ENCODE peak calls at places on chromosomes 12 and 14, in eight cellular contexts. W is IMR-90, F is DND-41, C is HCT116, G is K562, J is endodermal cell, V is H1, Y is mammary epithelial cell. R is an unnamed sample.

GRCh38 chr12:69779928-69780327 is 41.3 kb downstream of the RAB3IP start:
- DNase-seq in W (peak; percentile 10), F (no peak), C (peak; percentile 27), G (peak; percentile 42), J (peak; percentile 94), V (peak; percentile 79), Y (peak; percentile 34), R (no peak)

GRCh38 chr12:6056406-6057211 is 67.9 kb downstream of the VWF start:
- DNase-seq in W (no peak), F (peak; percentile 32), C (peak; percentile 21), G (peak; percentile 13), J (peak; percentile 91), V (peak; percentile 63), Y (no peak), R (no peak)

GRCh38 chr12:124388679-124389536 is 94.0 kb downstream of the RFLNA start:
- DNase-seq in W (peak; percentile 85), F (no peak), C (no peak), G (no peak), J (peak; percentile 95), V (peak; percentile 76), Y (peak; percentile 69), R (peak; percentile 96)

GRCh38 chr12:27982380-27982779 is 9.8 kb upstream of the PTHLH start:
- DNase-seq in W (no peak), F (no peak), C (no peak), G (no peak), J (no peak), V (no peak), Y (no peak), R (no peak)

GRCh38 chr14:24095196-24096068 is 1.3 kb downstream of the PCK2 start:
- DNase-seq in W (peak; percentile 44), F (peak; percentile 63), C (no peak), G (peak; percentile 79), J (peak; percentile 90), V (peak; percentile 71), Y (peak; percentile 23), R (peak; percentile 82)

GRCh38 chr14:73771848-73772705 is 57.9 kb upstream of the PNMA1 start:
- DNase-seq in W (peak; percentile 86), F (peak; percentile 24), C (no peak), G (peak; percentile 81), J (peak; percentile 96), V (peak; percentile 71), Y (peak; percentile 81), R (peak; percentile 89)

GRCh38 chr12:27866382-27867101 is 86.5 kb upstream of the MANSC4 start:
- DNase-seq in W (peak; percentile 70), F (no peak), C (no peak), G (no peak), J (no peak), V (no peak), Y (peak; percentile 37), R (no peak)

GRCh38 chr12:109772622-109773321 is 59.1 kb downstream of the FAM222A start:
- DNase-seq in W (no peak), F (no peak), C (no peak), G (no peak), J (peak; percentile 56), V (no peak), Y (no peak), R (peak; percentile 18)

GRCh38 chr14:98175881-98176280 is 1096.1 kb downstream of the BCL11B start:
- DNase-seq in W (no peak), F (peak; percentile 45), C (no peak), G (no peak), J (no peak), V (no peak), Y (no peak), R (no peak)

GRCh38 chr12:91852646-91853045 is 293.0 kb downstream of the BTG1 start:
- DNase-seq in W (no peak), F (no peak), C (no peak), G (no peak), J (no peak), V (no peak), Y (no peak), R (no peak)

GRCh38 chr14:24556756-24557155 is 19.3 kb downstream of the CTSG start:
- DNase-seq in W (peak; percentile 29), F (no peak), C (no peak), G (no peak), J (no peak), V (no peak), Y (peak; percentile 84), R (no peak)

GRCh38 chr12:130041983-130042812 is 120.1 kb upstream of the FZD10 start:
- DNase-seq in W (no peak), F (peak; percentile 15), C (no peak), G (peak; percentile 64), J (peak; percentile 98), V (peak; percentile 99), Y (no peak), R (no peak)

GRCh38 chr14:89977668-89978067 is 21.9 kb downstream of the TDP1 start:
- DNase-seq in W (no peak), F (no peak), C (no peak), G (no peak), J (no peak), V (no peak), Y (no peak), R (no peak)

GRCh38 chr14:75979641-75980422 is 2.0 kb downstream of the TGFB3 start:
- DNase-seq in W (no peak), F (no peak), C (no peak), G (no peak), J (no peak), V (no peak), Y (no peak), R (peak; percentile 72)
- H3K4me1 ChIP-seq in W (peaks cover 7% of the 10 kb centered on the region), F (peaks cover 30% of the 10 kb centered on the region), C (peaks cover 10% of the 10 kb centered on the region), G (peaks cover 22% of the 10 kb centered on the region), J (peaks cover 3% of the 10 kb centered on the region), V (peaks cover 7% of the 10 kb centered on the region), Y (peaks cover 26% of the 10 kb centered on the region), R (peaks cover 5% of the 10 kb centered on the region)

GRCh38 chr14:63248211-63248610 is 44.0 kb downstream of the RHOJ start:
- DNase-seq in W (peak; percentile 68), F (no peak), C (no peak), G (no peak), J (no peak), V (no peak), Y (no peak), R (no peak)
- H3K9ac ChIP-seq in W (no peak overlapping the region), F (no peak overlapping the region), C (no peak overlapping the region), G (no peak overlapping the region), J (no peak overlapping the region), V (no peak overlapping the region), Y (no peak overlapping the region), R (no peak overlapping the region)

DNA sequence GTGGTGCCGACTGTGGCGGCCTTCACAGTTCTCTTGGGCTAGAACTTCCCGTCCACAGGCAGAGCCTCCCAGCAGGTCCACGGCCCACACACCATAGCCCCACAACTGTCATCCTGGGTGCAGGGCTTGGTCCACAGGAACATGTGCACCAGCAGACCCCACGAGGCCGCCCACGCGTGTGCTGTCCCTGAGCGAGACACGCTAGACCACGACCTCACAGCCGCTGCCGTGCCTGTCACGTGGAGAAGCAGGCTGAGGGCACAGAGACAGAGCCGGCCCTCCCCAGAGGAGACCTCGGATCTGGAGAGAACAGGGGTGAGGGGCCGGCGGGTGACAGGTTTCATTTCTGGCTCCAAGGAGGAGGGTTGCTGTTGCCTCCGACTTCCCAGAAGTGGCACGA is 8.9 kb upstream of the GALNT9 start:
- DNase-seq in W (no peak), F (no peak), C (no peak), G (no peak), J (no peak), V (no peak), Y (no peak), R (no peak)
- H3K9me3 ChIP-seq in W (peaks cover 41% of the 10 kb centered on the region), F (no peaks in the 10 kb centered on the region), C (no peaks in the 10 kb centered on the region), G (peaks cover 6% of the 10 kb centered on the region), J (peaks cover 32% of the 10 kb centered on the region), V (peaks cover 2% of the 10 kb centered on the region), Y (peaks cover 43% of the 10 kb centered on the region), R (no peaks in the 10 kb centered on the region)

GRCh38 chr12:122870163-122870842 is 25.6 kb downstream of the VPS37B start:
- DNase-seq in W (no peak), F (no peak), C (no peak), G (no peak), J (no peak), V (no peak), Y (no peak), R (peak; percentile 59)

GRCh38 chr12:122867701-122868461 is 28.0 kb downstream of the VPS37B start:
- DNase-seq in W (no peak), F (no peak), C (no peak), G (peak; percentile 50), J (peak; percentile 94), V (peak; percentile 72), Y (no peak), R (peak; percentile 88)

GRCh38 chr12:122866950-122867607 is 28.8 kb downstream of the VPS37B start:
- DNase-seq in W (no peak), F (no peak), C (no peak), G (no peak), J (peak; percentile 44), V (no peak), Y (no peak), R (peak; percentile 80)

GRCh38 chr12:122869207-122869973 is 26.5 kb downstream of the VPS37B start:
- DNase-seq in W (no peak), F (no peak), C (no peak), G (no peak), J (no peak), V (no peak), Y (no peak), R (no peak)

DNA sequence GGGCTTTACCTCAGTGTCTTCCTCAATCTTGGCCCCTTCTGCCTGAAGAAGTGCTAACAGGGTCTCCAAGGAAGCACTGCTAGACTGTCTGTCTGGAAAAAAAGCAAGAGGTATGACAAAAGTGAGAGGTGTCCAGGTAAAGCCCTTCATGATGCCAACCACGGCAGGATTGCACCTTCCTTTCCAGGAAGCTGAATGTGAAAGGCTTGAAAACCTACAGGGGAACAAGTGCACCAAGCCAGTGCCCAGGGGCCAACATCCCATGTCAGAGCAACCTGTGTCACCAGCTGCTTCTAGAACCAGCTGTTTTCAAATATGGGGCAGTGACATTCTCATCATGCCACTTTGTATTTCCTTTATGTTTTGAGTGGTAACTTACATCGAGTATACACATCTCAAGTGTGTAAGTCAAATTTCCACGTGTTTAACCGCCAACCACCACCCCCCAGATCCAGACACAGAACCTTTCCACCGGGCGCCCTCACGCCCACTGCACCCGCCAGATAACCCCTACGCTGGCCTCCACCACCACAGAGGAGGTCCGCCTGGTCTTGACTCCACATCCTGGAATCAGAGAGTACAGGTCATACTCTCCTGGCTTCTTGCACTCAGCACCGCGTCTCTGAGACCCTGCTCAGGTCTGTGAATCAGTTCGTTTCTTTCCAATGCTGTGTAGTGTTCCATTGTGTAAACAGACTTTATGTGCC is 27.3 kb downstream of the VPS37B start:
- DNase-seq in W (no peak), F (no peak), C (no peak), G (no peak), J (no peak), V (no peak), Y (no peak), R (peak; percentile 48)
- H3K4me1 ChIP-seq in W (peaks cover 19% of the 10 kb centered on the region), F (no peaks in the 10 kb centered on the region), C (no peaks in the 10 kb centered on the region), G (peaks cover 43% of the 10 kb centered on the region), J (peaks cover 11% of the 10 kb centered on the region), V (peaks cover 18% of the 10 kb centered on the region), Y (peaks cover 39% of the 10 kb centered on the region), R (peaks cover 49% of the 10 kb centered on the region)